ENCODE peak calls at places on chromosomes 5 and 9, in seven cellular contexts. T, S, Z, A, K, Q and X are unnamed samples.

GRCh38 chr5:133602829-133603380 is 9.4 kb downstream of the FSTL4 start:
- DNase-seq in T (no peak), S (no peak), Z (no peak), A (no peak), K (no peak), Q (no peak), X (no peak)

GRCh38 chr5:130337179-130337888 is 433.1 kb downstream of the CHSY3 start:
- DNase-seq in T (no peak), S (peak), Z (no peak), A (no peak), K (no peak), Q (no peak), X (no peak)

GRCh38 chr5:1667648-1668140 is 131.9 kb downstream of the MRPL36 start:
- DNase-seq in T (no peak), S (no peak), Z (peak), A (no peak), K (no peak), Q (no peak), X (no peak)

GRCh38 chr9:129378241-129378661 is 200.2 kb upstream of the IER5L start:
- DNase-seq in T (peak), S (no peak), Z (no peak), A (no peak), K (no peak), Q (no peak), X (peak)

GRCh38 chr5:84383296-84383815 is 1.3 kb downstream of the EDIL3 start:
- DNase-seq in T (peak), S (no peak), Z (peak), A (no peak), K (no peak), Q (no peak), X (no peak)

GRCh38 chr9:35353731-35354365 is 136.1 kb upstream of the RUSC2 start:
- DNase-seq in T (no peak), S (no peak), Z (no peak), A (no peak), K (no peak), Q (no peak), X (no peak)

GRCh38 chr5:99025298-99026045 is 96.7 kb upstream of the CHD1 start:
- DNase-seq in T (no peak), S (no peak), Z (no peak), A (no peak), K (no peak), Q (no peak), X (no peak)

GRCh38 chr9:105296445-105296844 is 52.0 kb downstream of the SLC44A1 start:
- DNase-seq in T (no peak), S (no peak), Z (no peak), A (no peak), K (no peak), Q (no peak), X (no peak)

GRCh38 chr9:73680831-73681230 is 529.2 kb downstream of the ANXA1 start:
- DNase-seq in T (no peak), S (no peak), Z (no peak), A (no peak), K (no peak), Q (no peak), X (no peak)

GRCh38 chr9:99253134-99253533 is 31.1 kb downstream of the SEC61B start:
- DNase-seq in T (no peak), S (no peak), Z (no peak), A (no peak), K (no peak), Q (no peak), X (no peak)

GRCh38 chr9:121684381-121685145 is 33.1 kb downstream of the DAB2IP start:
- DNase-seq in T (peak), S (no peak), Z (peak), A (no peak), K (no peak), Q (peak), X (peak)

GRCh38 chr9:37407468-37407867 is 15.0 kb upstream of the GRHPR start:
- DNase-seq in T (no peak), S (no peak), Z (no peak), A (no peak), K (no peak), Q (no peak), X (no peak)

GRCh38 chr9:94734054-94734754 is 7.7 kb downstream of the AOPEP start:
- DNase-seq in T (no peak), S (no peak), Z (no peak), A (no peak), K (no peak), Q (no peak), X (no peak)

GRCh38 chr9:83933804-83934203 is 12.6 kb upstream of the KIF27 start:
- DNase-seq in T (no peak), S (no peak), Z (no peak), A (no peak), K (no peak), Q (no peak), X (no peak)